ENCODE peak calls at places on chromosomes 5 and 9, in eight cellular contexts. N is type B pancreatic cell; W is activated CD4-positive, alpha-beta T cell treated with anti-CD3 and anti-CD28 coated beads for 1 hour; H is PC-3; J is SW480; X is hypothalamus; S is T follicular helper cell; A is NCI-H1417. P is an unnamed sample.

GRCh38 chr5:132378580-132378979 is 9.1 kb downstream of the SLC22A5 start:
- DNase-seq in W (no peak), J (no peak), X (no peak), S (no peak), A (no peak), N (no peak), H (peak), P (no peak)

GRCh38 chr5:172795401-172795977 is 24.5 kb upstream of the DUSP1 start:
- DNase-seq in W (no peak), A (no peak), X (no peak), H (no peak), S (no peak), N (no peak), J (no peak), P (no peak)

GRCh38 chr9:122580360-122580759 is 2.8 kb downstream of the OR1L8 start:
- DNase-seq in N (no peak), J (no peak), A (no peak), H (peak), X (no peak), W (no peak), S (no peak), P (no peak)

GRCh38 chr5:141865406-141865805 is 12.8 kb downstream of the PCDH1 start:
- DNase-seq in X (no peak), H (no peak), A (no peak), J (no peak), S (no peak), W (no peak), N (no peak), P (no peak)

GRCh38 chr5:139795074-139796001 is at the start of gene PSD2:
- DNase-seq in X (no peak), W (no peak), J (peak), S (no peak), H (no peak), A (peak), N (no peak), P (no peak)

GRCh38 chr9:109889456-109889855 is 109.5 kb downstream of the PALM2AKAP2 start:
- DNase-seq in S (no peak), W (no peak), A (peak), N (no peak), H (no peak), J (no peak), X (no peak), P (no peak)

GRCh38 chr5:96113170-96113939 is 151.7 kb upstream of the ELL2 start:
- DNase-seq in W (no peak), S (no peak), A (no peak), H (no peak), X (no peak), J (no peak), N (no peak), P (no peak)

GRCh38 chr9:129776938-129777768 is 24.3 kb upstream of the PTGES start:
- DNase-seq in A (no peak), N (no peak), S (no peak), X (no peak), H (peak), W (no peak), J (peak), P (no peak)

GRCh38 chr5:78327761-78328510 is 32.5 kb upstream of the SCAMP1 start:
- DNase-seq in N (no peak), J (no peak), W (no peak), S (no peak), H (peak), A (no peak), X (no peak), P (peak)

GRCh38 chr5:172172912-172173591 is 15.0 kb downstream of the STK10 start:
- DNase-seq in J (no peak), N (no peak), X (no peak), S (no peak), W (no peak), A (no peak), H (peak), P (no peak)

GRCh38 chr5:134127376-134127861 is 12.9 kb downstream of the TCF7 start:
- DNase-seq in H (no peak), A (no peak), S (peak), W (no peak), N (no peak), X (no peak), J (no peak), P (no peak)

GRCh38 chr5:146647656-146648199 is 131.7 kb upstream of the GPR151 start:
- DNase-seq in N (no peak), W (no peak), J (no peak), A (peak), H (no peak), X (peak), S (no peak), P (no peak)

GRCh38 chr5:130206686-130207085 is 302.4 kb downstream of the CHSY3 start:
- DNase-seq in N (no peak), W (no peak), S (no peak), J (no peak), X (no peak), H (peak), A (no peak), P (no peak)

GRCh38 chr5:111826064-111826463 is 69.1 kb upstream of the NREP start:
- DNase-seq in J (no peak), H (no peak), N (no peak), X (no peak), W (no peak), S (no peak), A (no peak), P (no peak)

GRCh38 chr9:5871785-5872184 is 18.9 kb upstream of the MLANA start:
- DNase-seq in S (no peak), A (no peak), N (no peak), J (no peak), H (no peak), W (no peak), X (no peak), P (no peak)

GRCh38 chr5:7955476-7955875 is 86.5 kb downstream of the MTRR start:
- DNase-seq in J (no peak), A (no peak), X (no peak), S (no peak), N (no peak), W (no peak), H (no peak), P (no peak)

GRCh38 chr9:75230469-75230868 is 142.2 kb downstream of the OSTF1 start:
- DNase-seq in X (no peak), J (no peak), S (no peak), A (no peak), N (no peak), H (no peak), W (no peak), P (no peak)

GRCh38 chr5:157352756-157353340 is 86.9 kb downstream of the CYFIP2 start:
- DNase-seq in W (no peak), X (no peak), S (no peak), A (no peak), N (no peak), H (no peak), J (no peak), P (no peak)

GRCh38 chr5:55440188-55440646 is 94.5 kb downstream of the PLPP1 start:
- DNase-seq in S (no peak), A (no peak), J (no peak), N (no peak), W (no peak), H (no peak), X (no peak), P (no peak)

GRCh38 chr9:127955294-127956015 is 17.8 kb upstream of the DPM2 start:
- DNase-seq in S (peak), J (peak), N (no peak), W (peak), H (peak), X (no peak), A (peak), P (peak)

GRCh38 chr9:125744616-125745387 is 2.4 kb upstream of the PBX3 start:
- DNase-seq in X (no peak), N (no peak), S (no peak), H (peak), W (no peak), J (no peak), A (no peak), P (no peak)

GRCh38 chr5:8478308-8478707 is 609.4 kb downstream of the MTRR start:
- DNase-seq in X (no peak), W (no peak), J (no peak), S (no peak), H (no peak), N (no peak), A (no peak), P (no peak)

GRCh38 chr5:78008356-78008967 is 232.3 kb upstream of the TBCA start:
- DNase-seq in N (no peak), H (peak), W (no peak), S (no peak), J (peak), A (peak), X (no peak), P (peak)

GRCh38 chr5:27217160-27217956 is 179.0 kb upstream of the CDH9 start:
- DNase-seq in H (no peak), W (no peak), X (no peak), A (no peak), N (no peak), J (no peak), S (no peak), P (no peak)

GRCh38 chr9:89178162-89179120 is at the start of gene SHC3:
- DNase-seq in H (no peak), A (peak), X (no peak), W (no peak), S (no peak), N (no peak), J (no peak), P (no peak)

GRCh38 chr9:13244190-13244589 is 35.3 kb downstream of the MPDZ start:
- DNase-seq in J (no peak), W (no peak), A (peak), H (no peak), X (no peak), S (no peak), N (no peak), P (no peak)

GRCh38 chr5:40437452-40437861 is 242.3 kb upstream of the PTGER4 start:
- DNase-seq in A (no peak), H (peak), X (no peak), S (no peak), J (peak), N (no peak), W (no peak), P (no peak)